ENCODE peak calls at places on chromosome 14, in six cellular contexts. One of them, this sample, is unnamed.

GRCh38 chr14:71130491-71131179 is 223.4 kb downstream of the PCNX1 start:
- DNase-seq in SK-N-SH: no peak
- DNase-seq in testis: no peak
- DNase-seq in endothelial cell: no peak
- DNase-seq in stomach: no peak
- DNase-seq in uterus: no peak
- DNase-seq in this sample: no peak

GRCh38 chr14:49512147-49512551 is 74.0 kb downstream of the RPS29 start:
- DNase-seq in SK-N-SH: no peak
- DNase-seq in testis: no peak
- DNase-seq in endothelial cell: no peak
- DNase-seq in stomach: no peak
- DNase-seq in uterus: no peak
- DNase-seq in this sample: no peak

GRCh38 chr14:34498684-34499412 is 36.8 kb upstream of the SPTSSA start:
- DNase-seq in SK-N-SH: peak
- DNase-seq in testis: peak
- DNase-seq in endothelial cell: no peak
- DNase-seq in stomach: peak
- DNase-seq in uterus: no peak
- DNase-seq in this sample: no peak

GRCh38 chr14:101186544-101186943 is 283.0 kb upstream of the RTL1 start:
- DNase-seq in SK-N-SH: peak
- DNase-seq in testis: no peak
- DNase-seq in endothelial cell: no peak
- DNase-seq in stomach: peak
- DNase-seq in uterus: peak
- DNase-seq in this sample: no peak

GRCh38 chr14:54252072-54252730 is 144.6 kb upstream of the CDKN3 start:
- DNase-seq in SK-N-SH: no peak
- DNase-seq in testis: no peak
- DNase-seq in endothelial cell: no peak
- DNase-seq in stomach: no peak
- DNase-seq in uterus: no peak
- DNase-seq in this sample: no peak

GRCh38 chr14:33871394-33871793 is 79.5 kb downstream of the EGLN3 start:
- DNase-seq in SK-N-SH: no peak
- DNase-seq in testis: no peak
- DNase-seq in endothelial cell: no peak
- DNase-seq in stomach: no peak
- DNase-seq in uterus: no peak
- DNase-seq in this sample: no peak

GRCh38 chr14:22095845-22096510 is 422.4 kb upstream of the OR4E1 start:
- DNase-seq in SK-N-SH: no peak
- DNase-seq in testis: no peak
- DNase-seq in endothelial cell: no peak
- DNase-seq in stomach: no peak
- DNase-seq in uterus: no peak
- DNase-seq in this sample: no peak

GRCh38 chr14:75022655-75023054 is 19.9 kb downstream of the EIF2B2 start:
- DNase-seq in SK-N-SH: peak
- DNase-seq in testis: no peak
- DNase-seq in endothelial cell: peak
- DNase-seq in stomach: no peak
- DNase-seq in uterus: no peak
- DNase-seq in this sample: no peak

GRCh38 chr14:78798757-78799156 is 628.6 kb downstream of the NRXN3 start:
- DNase-seq in SK-N-SH: no peak
- DNase-seq in testis: no peak
- DNase-seq in endothelial cell: no peak
- DNase-seq in stomach: no peak
- DNase-seq in uterus: no peak
- DNase-seq in this sample: no peak

GRCh38 chr14:91218041-91218440 is 26.5 kb downstream of the GPR68 start:
- DNase-seq in SK-N-SH: no peak
- DNase-seq in testis: no peak
- DNase-seq in endothelial cell: peak
- DNase-seq in stomach: no peak
- DNase-seq in uterus: no peak
- DNase-seq in this sample: no peak

GRCh38 chr14:57760891-57761290 is 105.0 kb downstream of the SLC35F4 start:
- DNase-seq in SK-N-SH: no peak
- DNase-seq in testis: no peak
- DNase-seq in endothelial cell: no peak
- DNase-seq in stomach: no peak
- DNase-seq in uterus: no peak
- DNase-seq in this sample: no peak

GRCh38 chr14:104092931-104093365 is 7.4 kb downstream of the ASPG start:
- DNase-seq in SK-N-SH: peak
- DNase-seq in testis: no peak
- DNase-seq in endothelial cell: no peak
- DNase-seq in stomach: no peak
- DNase-seq in uterus: no peak
- DNase-seq in this sample: no peak

GRCh38 chr14:58824796-58825195 is 187.0 kb downstream of the DACT1 start:
- DNase-seq in SK-N-SH: no peak
- DNase-seq in testis: no peak
- DNase-seq in endothelial cell: no peak
- DNase-seq in stomach: no peak
- DNase-seq in uterus: no peak
- DNase-seq in this sample: no peak

GRCh38 chr14:70735043-70735442 is 74.3 kb downstream of the MAP3K9 start:
- DNase-seq in SK-N-SH: peak
- DNase-seq in testis: no peak
- DNase-seq in endothelial cell: no peak
- DNase-seq in stomach: no peak
- DNase-seq in uterus: no peak
- DNase-seq in this sample: no peak

GRCh38 chr14:72049462-72049861 is 117.2 kb downstream of the RGS6 start:
- DNase-seq in SK-N-SH: no peak
- DNase-seq in testis: no peak
- DNase-seq in endothelial cell: no peak
- DNase-seq in stomach: no peak
- DNase-seq in uterus: no peak
- DNase-seq in this sample: no peak

GRCh38 chr14:30214456-30215090 is 286.9 kb upstream of the PRKD1 start:
- DNase-seq in SK-N-SH: peak
- DNase-seq in testis: peak
- DNase-seq in endothelial cell: peak
- DNase-seq in stomach: no peak
- DNase-seq in uterus: no peak
- DNase-seq in this sample: no peak
- TF ChIP-seq CTCF in SK-N-SH: peak
- TF ChIP-seq CTCF in testis: no peak
- TF ChIP-seq CTCF in endothelial cell: peak
- TF ChIP-seq CTCF in stomach: peak
- TF ChIP-seq CTCF in uterus: peak
- TF ChIP-seq CTCF in this sample: peak

GRCh38 chr14:65961004-65961403 is 525.2 kb upstream of the CCDC196 start:
- DNase-seq in SK-N-SH: peak
- DNase-seq in testis: peak
- DNase-seq in endothelial cell: peak
- DNase-seq in stomach: peak
- DNase-seq in uterus: peak
- DNase-seq in this sample: peak
- TF ChIP-seq CTCF in SK-N-SH: peak
- TF ChIP-seq CTCF in testis: peak
- TF ChIP-seq CTCF in endothelial cell: peak
- TF ChIP-seq CTCF in stomach: peak
- TF ChIP-seq CTCF in uterus: no peak
- TF ChIP-seq CTCF in this sample: peak

GRCh38 chr14:106436310-106436905 is 910.0 kb downstream of the TMEM121 start:
- DNase-seq in SK-N-SH: no peak
- DNase-seq in testis: peak
- DNase-seq in endothelial cell: no peak
- DNase-seq in stomach: no peak
- DNase-seq in uterus: no peak
- DNase-seq in this sample: no peak
- TF ChIP-seq CTCF in SK-N-SH: no peak
- TF ChIP-seq CTCF in testis: peak
- TF ChIP-seq CTCF in endothelial cell: no peak
- TF ChIP-seq CTCF in stomach: peak
- TF ChIP-seq CTCF in uterus: no peak
- TF ChIP-seq CTCF in this sample: no peak

DNA sequence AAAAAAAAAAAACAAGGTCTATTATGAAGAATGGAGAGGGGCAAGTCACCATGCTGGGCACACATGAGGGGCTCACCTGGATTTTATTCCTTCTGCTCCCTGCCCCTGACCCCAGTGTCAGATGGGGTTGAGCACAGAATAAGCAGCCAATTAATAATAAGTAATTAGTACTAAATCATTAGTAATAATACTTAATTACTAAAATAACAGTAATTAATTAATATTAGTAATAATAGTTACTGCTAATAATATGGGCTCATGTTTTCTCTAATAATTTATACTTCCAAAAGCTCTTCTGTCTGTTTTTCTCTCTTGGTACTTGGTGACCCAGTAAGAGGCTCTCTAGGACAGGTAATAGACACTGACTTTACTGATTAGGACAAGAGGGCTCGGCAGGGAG is 360.9 kb downstream of the VRK1 start:
- DNase-seq in SK-N-SH: no peak
- DNase-seq in testis: no peak
- DNase-seq in endothelial cell: no peak
- DNase-seq in stomach: no peak
- DNase-seq in uterus: no peak
- DNase-seq in this sample: no peak
- TF ChIP-seq CTCF in SK-N-SH: no peak
- TF ChIP-seq CTCF in testis: no peak
- TF ChIP-seq CTCF in endothelial cell: no peak
- TF ChIP-seq CTCF in stomach: no peak
- TF ChIP-seq CTCF in uterus: no peak
- TF ChIP-seq CTCF in this sample: no peak

GRCh38 chr14:52923902-52924575 is 26.8 kb downstream of the FERMT2 start:
- DNase-seq in SK-N-SH: no peak
- DNase-seq in testis: no peak
- DNase-seq in endothelial cell: no peak
- DNase-seq in stomach: no peak
- DNase-seq in uterus: no peak
- DNase-seq in this sample: no peak
- TF ChIP-seq CTCF in SK-N-SH: peak
- TF ChIP-seq CTCF in testis: no peak
- TF ChIP-seq CTCF in endothelial cell: no peak
- TF ChIP-seq CTCF in stomach: no peak
- TF ChIP-seq CTCF in uterus: no peak
- TF ChIP-seq CTCF in this sample: no peak

GRCh38 chr14:80577599-80577998 is 363.9 kb downstream of the CEP128 start:
- DNase-seq in SK-N-SH: no peak
- DNase-seq in testis: no peak
- DNase-seq in endothelial cell: no peak
- DNase-seq in stomach: no peak
- DNase-seq in uterus: no peak
- DNase-seq in this sample: no peak
- TF ChIP-seq CTCF in SK-N-SH: no peak
- TF ChIP-seq CTCF in testis: no peak
- TF ChIP-seq CTCF in endothelial cell: no peak
- TF ChIP-seq CTCF in stomach: no peak
- TF ChIP-seq CTCF in uterus: no peak
- TF ChIP-seq CTCF in this sample: no peak

GRCh38 chr14:95174184-95174804 is 17.0 kb upstream of the DICER1 start:
- DNase-seq in SK-N-SH: no peak
- DNase-seq in testis: no peak
- DNase-seq in endothelial cell: no peak
- DNase-seq in stomach: no peak
- DNase-seq in uterus: no peak
- DNase-seq in this sample: no peak
- TF ChIP-seq CTCF in SK-N-SH: peak
- TF ChIP-seq CTCF in testis: no peak
- TF ChIP-seq CTCF in endothelial cell: no peak
- TF ChIP-seq CTCF in stomach: no peak
- TF ChIP-seq CTCF in uterus: no peak
- TF ChIP-seq CTCF in this sample: no peak